ENCODE peak calls at places on chromosomes 5 and 9, in five cellular contexts. One of them, this sample, is unnamed.

GRCh38 chr9:20242767-20243166 is 379.5 kb downstream of the MLLT3 start:
- DNase-seq in GM13977: peak
- DNase-seq in DMS153: no peak
- DNase-seq in AG08395: no peak
- DNase-seq in NCI-H774: no peak
- DNase-seq in this sample: no peak

GRCh38 chr5:178324481-178325310 is 92.1 kb upstream of the PHYKPL start:
- DNase-seq in DMS153: no peak
- DNase-seq in GM13977: peak
- DNase-seq in NCI-H774: no peak
- DNase-seq in AG08395: no peak
- DNase-seq in this sample: no peak

GRCh38 chr5:61313960-61314681 is 17.9 kb upstream of the ZSWIM6 start:
- DNase-seq in AG08395: peak
- DNase-seq in GM13977: no peak
- DNase-seq in DMS153: no peak
- DNase-seq in NCI-H774: no peak
- DNase-seq in this sample: peak

GRCh38 chr9:84381508-84381907 is 41.0 kb upstream of the SLC28A3 start:
- DNase-seq in GM13977: no peak
- DNase-seq in NCI-H774: no peak
- DNase-seq in AG08395: no peak
- DNase-seq in DMS153: no peak
- DNase-seq in this sample: no peak

GRCh38 chr5:39437469-39437868 is 12.7 kb upstream of the DAB2 start:
- DNase-seq in DMS153: no peak
- DNase-seq in NCI-H774: no peak
- DNase-seq in GM13977: no peak
- DNase-seq in AG08395: no peak
- DNase-seq in this sample: no peak

GRCh38 chr5:126811515-126812198 is 34.7 kb downstream of the LMNB1 start:
- DNase-seq in GM13977: no peak
- DNase-seq in NCI-H774: no peak
- DNase-seq in AG08395: peak
- DNase-seq in DMS153: no peak
- DNase-seq in this sample: no peak

GRCh38 chr5:114830114-114830513 is 339.6 kb downstream of the TRIM36 start:
- DNase-seq in GM13977: no peak
- DNase-seq in NCI-H774: no peak
- DNase-seq in AG08395: no peak
- DNase-seq in DMS153: no peak
- DNase-seq in this sample: no peak

GRCh38 chr9:13027834-13028233 is 251.7 kb downstream of the MPDZ start:
- DNase-seq in DMS153: no peak
- DNase-seq in NCI-H774: no peak
- DNase-seq in GM13977: no peak
- DNase-seq in AG08395: no peak
- DNase-seq in this sample: no peak

GRCh38 chr5:7705261-7705660 is 145.7 kb downstream of the CFAP90 start:
- DNase-seq in AG08395: no peak
- DNase-seq in DMS153: no peak
- DNase-seq in NCI-H774: no peak
- DNase-seq in GM13977: no peak
- DNase-seq in this sample: no peak

GRCh38 chr5:179293276-179293675 is 52.0 kb downstream of the ADAMTS2 start:
- DNase-seq in DMS153: no peak
- DNase-seq in NCI-H774: no peak
- DNase-seq in AG08395: peak
- DNase-seq in GM13977: no peak
- DNase-seq in this sample: no peak